ENCODE peak calls at places on chromosomes 6 and 20, in five cellular contexts. One of them, this sample, is unnamed.

GRCh38 chr6:154302111-154302752 is 54.4 kb downstream of the IPCEF1 start:
- DNase-seq in IMR-90: peak
- DNase-seq in mesenchymal stem cell: peak
- DNase-seq in neuronal stem cell: no peak
- DNase-seq in trophoblast cell: peak
- DNase-seq in this sample: no peak

GRCh38 chr6:107264357-107264831 is 149.1 kb upstream of the BEND3 start:
- DNase-seq in IMR-90: peak
- DNase-seq in mesenchymal stem cell: peak
- DNase-seq in neuronal stem cell: no peak
- DNase-seq in trophoblast cell: no peak
- DNase-seq in this sample: no peak

GRCh38 chr20:47256665-47257236 is 99.7 kb downstream of the ZMYND8 start:
- DNase-seq in IMR-90: peak
- DNase-seq in mesenchymal stem cell: peak
- DNase-seq in neuronal stem cell: no peak
- DNase-seq in trophoblast cell: no peak
- DNase-seq in this sample: no peak

GRCh38 chr6:74587386-74587785 is 618.5 kb downstream of the COL12A1 start:
- DNase-seq in IMR-90: no peak
- DNase-seq in mesenchymal stem cell: peak
- DNase-seq in neuronal stem cell: no peak
- DNase-seq in trophoblast cell: no peak
- DNase-seq in this sample: no peak

GRCh38 chr6:135876048-135876447 is 24.5 kb downstream of the PDE7B start:
- DNase-seq in IMR-90: no peak
- DNase-seq in mesenchymal stem cell: no peak
- DNase-seq in neuronal stem cell: no peak
- DNase-seq in trophoblast cell: no peak
- DNase-seq in this sample: no peak

GRCh38 chr6:125979101-125979500 is 7.2 kb upstream of the TRMT11 start:
- DNase-seq in IMR-90: no peak
- DNase-seq in mesenchymal stem cell: no peak
- DNase-seq in neuronal stem cell: no peak
- DNase-seq in trophoblast cell: no peak
- DNase-seq in this sample: no peak

GRCh38 chr20:52190437-52191131 is 995 bp downstream of the ZFP64 start:
- DNase-seq in IMR-90: peak
- DNase-seq in mesenchymal stem cell: peak
- DNase-seq in neuronal stem cell: no peak
- DNase-seq in trophoblast cell: no peak
- DNase-seq in this sample: peak

GRCh38 chr6:56766806-56767178 is 124.1 kb upstream of the DST start:
- DNase-seq in IMR-90: peak
- DNase-seq in mesenchymal stem cell: peak
- DNase-seq in neuronal stem cell: no peak
- DNase-seq in trophoblast cell: no peak
- DNase-seq in this sample: no peak

GRCh38 chr6:41353333-41353732 is 17.9 kb downstream of the NCR2 start:
- DNase-seq in IMR-90: no peak
- DNase-seq in mesenchymal stem cell: no peak
- DNase-seq in neuronal stem cell: no peak
- DNase-seq in trophoblast cell: no peak
- DNase-seq in this sample: peak

GRCh38 chr6:1027109-1027794 is 284.6 kb upstream of the FOXQ1 start:
- DNase-seq in IMR-90: peak
- DNase-seq in mesenchymal stem cell: peak
- DNase-seq in neuronal stem cell: no peak
- DNase-seq in trophoblast cell: no peak
- DNase-seq in this sample: no peak

GRCh38 chr6:169866140-169866534 is 114.7 kb downstream of the ERMARD start:
- DNase-seq in IMR-90: no peak
- DNase-seq in mesenchymal stem cell: no peak
- DNase-seq in neuronal stem cell: no peak
- DNase-seq in trophoblast cell: no peak
- DNase-seq in this sample: peak

GRCh38 chr20:62025832-62026563 is 39.7 kb downstream of the TAF4 start:
- DNase-seq in IMR-90: peak
- DNase-seq in mesenchymal stem cell: peak
- DNase-seq in neuronal stem cell: no peak
- DNase-seq in trophoblast cell: no peak
- DNase-seq in this sample: no peak

GRCh38 chr6:125200986-125201385 is 47.4 kb downstream of the TPD52L1 start:
- DNase-seq in IMR-90: no peak
- DNase-seq in mesenchymal stem cell: no peak
- DNase-seq in neuronal stem cell: no peak
- DNase-seq in trophoblast cell: no peak
- DNase-seq in this sample: no peak

GRCh38 chr6:145372671-145373123 is 362.6 kb downstream of the EPM2A start:
- DNase-seq in IMR-90: peak
- DNase-seq in mesenchymal stem cell: peak
- DNase-seq in neuronal stem cell: no peak
- DNase-seq in trophoblast cell: no peak
- DNase-seq in this sample: no peak

GRCh38 chr6:9404351-9405146 is 969.2 kb upstream of the SLC35B3 start:
- DNase-seq in IMR-90: no peak
- DNase-seq in mesenchymal stem cell: no peak
- DNase-seq in neuronal stem cell: no peak
- DNase-seq in trophoblast cell: no peak
- DNase-seq in this sample: no peak

GRCh38 chr20:46148313-46149213 is 30.4 kb downstream of the CD40 start:
- DNase-seq in IMR-90: no peak
- DNase-seq in mesenchymal stem cell: no peak
- DNase-seq in neuronal stem cell: no peak
- DNase-seq in trophoblast cell: no peak
- DNase-seq in this sample: no peak

GRCh38 chr6:39882567-39882953 is 51.7 kb downstream of the MOCS1 start:
- DNase-seq in IMR-90: peak
- DNase-seq in mesenchymal stem cell: peak
- DNase-seq in neuronal stem cell: no peak
- DNase-seq in trophoblast cell: no peak
- DNase-seq in this sample: no peak

GRCh38 chr6:91926827-91927226 is 1340.0 kb upstream of the MAP3K7 start:
- DNase-seq in IMR-90: no peak
- DNase-seq in mesenchymal stem cell: no peak
- DNase-seq in neuronal stem cell: no peak
- DNase-seq in trophoblast cell: no peak
- DNase-seq in this sample: no peak

GRCh38 chr6:136014454-136015421 is 163.2 kb downstream of the PDE7B start:
- DNase-seq in IMR-90: peak
- DNase-seq in mesenchymal stem cell: peak
- DNase-seq in neuronal stem cell: no peak
- DNase-seq in trophoblast cell: peak
- DNase-seq in this sample: no peak

GRCh38 chr6:109769213-109769612 is 78.1 kb downstream of the FIG4 start:
- DNase-seq in IMR-90: no peak
- DNase-seq in mesenchymal stem cell: no peak
- DNase-seq in neuronal stem cell: no peak
- DNase-seq in trophoblast cell: no peak
- DNase-seq in this sample: no peak

GRCh38 chr20:50913976-50914375 is 17.3 kb downstream of the ADNP start:
- DNase-seq in IMR-90: peak
- DNase-seq in mesenchymal stem cell: peak
- DNase-seq in neuronal stem cell: no peak
- DNase-seq in trophoblast cell: no peak
- DNase-seq in this sample: no peak

GRCh38 chr6:129748901-129749748 is 39.1 kb upstream of the ARHGAP18 start:
- DNase-seq in IMR-90: peak
- DNase-seq in mesenchymal stem cell: peak
- DNase-seq in neuronal stem cell: no peak
- DNase-seq in trophoblast cell: no peak
- DNase-seq in this sample: no peak

GRCh38 chr6:127210725-127211124 is 55.9 kb upstream of the RNF146 start:
- DNase-seq in IMR-90: no peak
- DNase-seq in mesenchymal stem cell: no peak
- DNase-seq in neuronal stem cell: no peak
- DNase-seq in trophoblast cell: no peak
- DNase-seq in this sample: no peak

DNA sequence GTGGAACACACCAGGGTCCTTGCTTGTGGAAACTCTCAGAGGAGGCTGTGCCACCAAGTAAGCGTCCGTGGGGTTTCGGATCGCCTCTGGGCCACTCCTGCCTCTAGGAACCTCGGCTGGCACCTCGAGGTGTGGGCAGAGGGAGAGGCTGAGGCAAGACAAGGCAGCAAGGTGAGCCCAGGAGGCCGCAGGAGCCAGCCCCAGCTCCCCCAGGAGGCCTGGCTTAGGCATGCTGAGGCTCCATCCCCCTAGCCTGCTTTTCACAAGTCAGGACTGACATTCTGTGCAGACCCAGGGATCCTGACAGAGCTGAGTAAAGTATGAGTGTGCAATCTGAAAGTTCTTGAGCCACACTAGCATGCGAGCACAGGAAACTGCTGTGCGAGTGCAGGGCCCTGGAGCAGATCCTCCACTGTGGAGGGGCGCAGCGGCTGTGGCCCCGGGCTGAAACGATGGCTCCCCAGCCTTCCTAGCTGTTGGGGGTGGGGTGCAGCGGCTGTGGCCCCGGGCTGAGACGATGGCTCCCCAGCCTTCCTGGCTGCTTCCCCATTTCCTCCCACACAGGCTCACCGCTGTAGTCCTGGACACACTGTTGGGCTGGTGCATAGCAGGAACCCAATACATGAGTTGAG is 75.2 kb upstream of the CD93 start:
- DNase-seq in IMR-90: peak
- DNase-seq in mesenchymal stem cell: no peak
- DNase-seq in neuronal stem cell: no peak
- DNase-seq in trophoblast cell: no peak
- DNase-seq in this sample: peak
- H3K14ac ChIP-seq in IMR-90: no peak
- H3K14ac ChIP-seq in mesenchymal stem cell: peak
- H3K14ac ChIP-seq in neuronal stem cell: no peak
- H3K14ac ChIP-seq in trophoblast cell: no peak
- H3K14ac ChIP-seq in this sample: no peak

GRCh38 chr20:3729811-3730550 is 2.5 kb upstream of the HSPA12B start:
- DNase-seq in IMR-90: no peak
- DNase-seq in mesenchymal stem cell: no peak
- DNase-seq in neuronal stem cell: no peak
- DNase-seq in trophoblast cell: no peak
- DNase-seq in this sample: no peak

GRCh38 chr20:3728354-3728753 is 4.1 kb upstream of the HSPA12B start:
- DNase-seq in IMR-90: no peak
- DNase-seq in mesenchymal stem cell: no peak
- DNase-seq in neuronal stem cell: no peak
- DNase-seq in trophoblast cell: no peak
- DNase-seq in this sample: no peak

GRCh38 chr20:3729378-3729777 is 3.1 kb upstream of the HSPA12B start:
- DNase-seq in IMR-90: no peak
- DNase-seq in mesenchymal stem cell: no peak
- DNase-seq in neuronal stem cell: no peak
- DNase-seq in trophoblast cell: no peak
- DNase-seq in this sample: no peak

GRCh38 chr20:3728876-3729275 is 3.6 kb upstream of the HSPA12B start:
- DNase-seq in IMR-90: no peak
- DNase-seq in mesenchymal stem cell: no peak
- DNase-seq in neuronal stem cell: no peak
- DNase-seq in trophoblast cell: no peak
- DNase-seq in this sample: no peak

GRCh38 chr20:3727333-3728035 is 5.0 kb upstream of the HSPA12B start:
- DNase-seq in IMR-90: peak
- DNase-seq in mesenchymal stem cell: no peak
- DNase-seq in neuronal stem cell: no peak
- DNase-seq in trophoblast cell: no peak
- DNase-seq in this sample: no peak
- H3K4me3 ChIP-seq in IMR-90: no peak
- H3K4me3 ChIP-seq in mesenchymal stem cell: peak
- H3K4me3 ChIP-seq in neuronal stem cell: no peak
- H3K4me3 ChIP-seq in trophoblast cell: no peak
- H3K4me3 ChIP-seq in this sample: no peak

DNA sequence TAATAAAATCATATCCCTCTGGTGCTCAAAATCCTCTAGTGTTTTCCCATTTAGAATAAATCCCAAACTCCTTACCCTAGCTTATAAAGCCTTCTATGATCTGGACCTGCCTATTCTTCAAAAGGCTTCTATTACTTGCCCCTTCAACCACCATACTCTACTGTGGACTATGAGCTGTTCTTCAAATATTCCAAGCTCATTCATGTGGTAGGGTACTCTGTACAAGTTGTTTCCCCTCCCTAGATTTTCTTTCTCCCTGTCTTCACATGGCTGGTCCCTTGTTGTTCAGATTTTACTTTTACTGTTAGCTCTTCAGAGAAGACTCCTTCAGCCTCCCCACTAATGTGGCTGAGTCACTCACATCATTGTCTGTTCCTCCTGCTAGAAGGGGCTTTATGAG is 193.2 kb downstream of the OGFRL1 start:
- DNase-seq in IMR-90: no peak
- DNase-seq in mesenchymal stem cell: no peak
- DNase-seq in neuronal stem cell: no peak
- DNase-seq in trophoblast cell: no peak
- DNase-seq in this sample: no peak
- H3K14ac ChIP-seq in IMR-90: peak
- H3K14ac ChIP-seq in mesenchymal stem cell: no peak
- H3K14ac ChIP-seq in neuronal stem cell: no peak
- H3K14ac ChIP-seq in trophoblast cell: peak
- H3K14ac ChIP-seq in this sample: no peak

GRCh38 chr20:63972312-63973159 is 2.8 kb upstream of the ZNF512B start:
- DNase-seq in IMR-90: no peak
- DNase-seq in mesenchymal stem cell: no peak
- DNase-seq in neuronal stem cell: no peak
- DNase-seq in trophoblast cell: peak
- DNase-seq in this sample: no peak

GRCh38 chr20:63970714-63971431 is 1.1 kb upstream of the ZNF512B start:
- DNase-seq in IMR-90: no peak
- DNase-seq in mesenchymal stem cell: no peak
- DNase-seq in neuronal stem cell: no peak
- DNase-seq in trophoblast cell: no peak
- DNase-seq in this sample: no peak

GRCh38 chr20:63973160-63973479 is 3.4 kb upstream of the ZNF512B start:
- DNase-seq in IMR-90: no peak
- DNase-seq in mesenchymal stem cell: no peak
- DNase-seq in neuronal stem cell: no peak
- DNase-seq in trophoblast cell: no peak
- DNase-seq in this sample: no peak

GRCh38 chr20:63974402-63975200 is 4.8 kb downstream of the SAMD10 start:
- DNase-seq in IMR-90: peak
- DNase-seq in mesenchymal stem cell: no peak
- DNase-seq in neuronal stem cell: no peak
- DNase-seq in trophoblast cell: no peak
- DNase-seq in this sample: no peak

DNA sequence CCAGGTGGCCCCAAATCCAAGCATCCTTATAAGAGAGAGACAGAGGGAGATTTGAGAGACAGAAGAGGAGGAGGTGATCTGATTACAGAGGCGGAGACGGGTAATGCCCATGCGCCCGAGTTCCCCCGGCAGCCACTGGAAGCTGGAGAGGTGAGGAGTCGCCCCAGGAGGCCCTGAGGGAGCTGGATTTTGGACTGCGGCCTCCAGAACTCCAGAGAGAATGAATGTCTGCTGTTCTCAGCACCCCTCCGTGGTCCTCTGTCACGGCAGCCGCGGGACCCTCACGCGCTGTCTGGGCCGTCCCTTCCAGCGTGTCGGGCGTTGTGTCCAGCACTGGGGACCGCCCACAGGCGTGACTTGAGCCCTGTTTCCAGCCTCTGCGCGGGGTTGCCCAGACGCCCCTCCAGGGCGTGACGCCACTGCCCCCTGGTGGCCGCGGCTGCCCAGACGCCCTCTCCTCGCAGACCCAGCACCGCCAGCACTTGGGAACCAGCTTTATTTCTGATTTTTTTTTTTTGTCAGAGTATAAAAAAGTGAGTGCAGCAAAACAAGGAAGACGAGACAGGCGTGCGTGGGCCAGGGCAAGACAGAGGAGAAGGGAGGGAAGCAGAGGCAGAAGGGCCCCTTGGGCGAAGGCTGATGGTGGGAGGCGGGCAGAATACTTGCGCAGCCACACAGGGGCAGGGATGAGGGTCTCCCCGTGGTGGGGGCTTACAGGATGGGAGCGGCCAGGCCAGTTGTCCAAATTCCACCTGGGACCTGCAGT is 4.1 kb upstream of the ZNF512B start:
- DNase-seq in IMR-90: peak
- DNase-seq in mesenchymal stem cell: peak
- DNase-seq in neuronal stem cell: peak
- DNase-seq in trophoblast cell: peak
- DNase-seq in this sample: peak
- H3K4me3 ChIP-seq in IMR-90: peak
- H3K4me3 ChIP-seq in mesenchymal stem cell: peak
- H3K4me3 ChIP-seq in neuronal stem cell: no peak
- H3K4me3 ChIP-seq in trophoblast cell: peak
- H3K4me3 ChIP-seq in this sample: peak

This sample was measured in H1.